ENCODE peak calls at places on chromosome 19, in four cellular contexts. P is HepG2, E is WTC11, H is K562. X is an unnamed sample.

GRCh38 chr19:47107953-47108746 is 5.4 kb downstream of the ZC3H4 start:
- DNase-seq in P (no peak), H (no peak), E (no peak), X (no peak)

GRCh38 chr19:46579286-46579944 is 21.7 kb upstream of the CALM3 start:
- DNase-seq in E (no peak), H (no peak), P (no peak), X (no peak)

GRCh38 chr19:6097911-6098310 is 12.4 kb downstream of the RFX2 start:
- DNase-seq in P (no peak), H (no peak), E (no peak), X (no peak)

GRCh38 chr19:43664008-43664407 is 6.0 kb downstream of the PLAUR start:
- DNase-seq in H (no peak), E (no peak), P (no peak), X (peak)

GRCh38 chr19:47243776-47244547 is 12.4 kb upstream of the CCDC9 start:
- DNase-seq in E (peak), P (peak), H (peak), X (no peak)

GRCh38 chr19:33950141-33950805 is 153.6 kb downstream of the KCTD15 start:
- DNase-seq in H (no peak), E (no peak), P (no peak), X (no peak)

GRCh38 chr19:13016628-13017305 is 21.5 kb downstream of the NFIX start:
- DNase-seq in P (no peak), H (peak), E (no peak), X (no peak)

GRCh38 chr19:53467138-53467502 is 413 bp upstream of the ZNF813 start:
- DNase-seq in H (peak), P (no peak), E (peak), X (no peak)

GRCh38 chr19:55216461-55217198 is 7.3 kb upstream of the PTPRH start:
- DNase-seq in H (peak), P (peak), E (peak), X (no peak)

GRCh38 chr19:48745208-48745995 is 1.3 kb downstream of the IZUMO1 start:
- DNase-seq in H (peak), P (peak), E (peak), X (no peak)

DNA sequence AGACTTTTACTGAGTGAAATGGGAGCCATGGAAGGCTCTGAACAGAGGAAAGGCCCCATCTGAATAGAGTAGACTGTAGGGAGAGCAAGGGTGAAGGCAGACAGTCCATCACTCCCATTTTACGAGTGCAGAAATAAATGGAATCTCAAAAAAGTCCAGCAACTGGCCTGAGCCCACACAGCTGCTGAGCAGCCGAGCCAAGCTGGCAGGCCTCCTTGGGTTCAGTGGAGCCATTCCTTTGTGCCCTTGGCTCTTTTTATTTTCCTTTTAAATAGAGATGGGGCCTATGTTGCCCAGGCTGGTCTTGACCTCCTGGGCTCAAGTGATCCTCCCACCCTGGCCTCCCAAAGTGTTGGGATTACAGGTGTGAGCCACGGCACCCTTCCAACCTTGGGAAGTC is 1.0 kb upstream of the MYH14 start:
- DNase-seq in E (no peak), H (no peak), P (no peak), X (no peak)
- TF ChIP-seq ETV6 in E (no peak), H (no peak), P (no peak), X (no peak)

GRCh38 chr19:32576790-32577189 is 4.2 kb upstream of the PDCD5 start:
- DNase-seq in P (no peak), H (no peak), E (no peak), X (no peak)

GRCh38 chr19:32580353-32580900 is 563 bp upstream of the PDCD5 start:
- DNase-seq in P (no peak), H (no peak), E (peak), X (no peak)

GRCh38 chr19:32580901-32581703 is at the start of gene PDCD5:
- DNase-seq in P (peak), E (peak), H (peak), X (peak)

DNA sequence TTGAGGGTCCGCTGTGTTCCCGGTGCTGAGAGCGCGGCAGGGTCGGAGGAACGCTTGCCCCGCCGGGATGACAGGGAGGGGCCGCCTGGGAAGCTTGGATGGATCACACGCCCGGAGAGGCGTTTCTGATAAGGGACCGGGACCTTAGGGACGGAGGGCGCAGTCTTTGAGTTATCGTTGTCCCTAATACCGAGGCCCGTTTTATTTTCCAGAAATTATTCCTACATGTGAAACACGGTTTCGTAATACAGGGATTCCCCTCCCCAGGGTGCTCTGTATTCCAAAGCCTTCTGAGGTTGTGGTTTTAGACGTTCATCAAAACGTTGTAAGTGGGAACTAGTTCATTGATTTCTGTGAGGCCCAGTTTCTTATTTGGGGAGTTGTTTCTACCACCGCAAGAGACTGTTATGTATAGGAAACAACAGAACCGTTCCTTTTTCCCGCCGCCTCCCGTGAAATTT is 744 bp downstream of the PDCD5 start:
- DNase-seq in E (peak), P (no peak), H (peak), X (no peak)
- TF ChIP-seq ATF2 in E (no peak), P (no peak), H (no peak), X (no peak)

GRCh38 chr19:16303755-16304154 is 20.9 kb upstream of the KLF2 start:
- DNase-seq in E (no peak), P (no peak), H (no peak), X (no peak)
- TF ChIP-seq ETV6 in E (no peak), P (no peak), H (no peak), X (no peak)

DNA sequence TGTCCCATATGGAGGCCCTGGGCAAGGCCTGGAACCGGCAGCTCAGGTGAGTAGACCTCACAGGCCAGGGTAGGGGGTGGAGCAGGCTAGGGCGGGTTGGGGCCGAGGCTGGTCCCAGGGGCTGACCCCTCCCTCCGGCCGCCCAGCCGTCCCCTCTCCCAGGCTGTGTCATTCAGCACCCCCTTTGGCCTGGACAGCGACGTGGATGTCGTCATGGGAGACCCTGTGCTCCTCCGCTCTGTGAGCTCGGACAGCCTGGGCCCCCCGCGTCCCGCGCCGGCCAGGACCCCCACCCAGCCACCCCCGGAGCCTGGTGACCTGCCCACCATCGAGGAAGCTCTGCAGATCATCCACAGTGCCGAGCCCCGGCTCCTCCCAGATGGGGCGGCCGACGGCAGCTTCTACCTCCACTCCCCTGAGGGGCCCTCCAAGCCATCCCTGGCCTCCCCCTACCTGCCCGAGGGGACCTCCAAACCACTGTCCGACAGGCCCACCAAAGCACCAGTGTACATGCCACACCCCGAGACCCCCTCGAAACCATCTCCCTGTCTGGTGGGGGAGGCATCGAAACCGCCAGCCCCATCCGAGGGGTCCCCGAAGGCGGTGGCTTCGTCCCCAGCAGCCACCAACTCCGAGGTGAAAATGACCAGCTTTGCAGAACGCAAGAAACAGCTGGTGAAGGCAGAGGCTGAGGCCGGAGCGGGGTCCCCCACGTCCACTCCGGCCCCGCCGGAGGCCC is 16.0 kb downstream of the CAMSAP3 start:
- DNase-seq in H (peak), E (no peak), P (no peak), X (no peak)
- TF ChIP-seq ATF2 in H (peak), E (no peak), P (no peak), X (no peak)

DNA sequence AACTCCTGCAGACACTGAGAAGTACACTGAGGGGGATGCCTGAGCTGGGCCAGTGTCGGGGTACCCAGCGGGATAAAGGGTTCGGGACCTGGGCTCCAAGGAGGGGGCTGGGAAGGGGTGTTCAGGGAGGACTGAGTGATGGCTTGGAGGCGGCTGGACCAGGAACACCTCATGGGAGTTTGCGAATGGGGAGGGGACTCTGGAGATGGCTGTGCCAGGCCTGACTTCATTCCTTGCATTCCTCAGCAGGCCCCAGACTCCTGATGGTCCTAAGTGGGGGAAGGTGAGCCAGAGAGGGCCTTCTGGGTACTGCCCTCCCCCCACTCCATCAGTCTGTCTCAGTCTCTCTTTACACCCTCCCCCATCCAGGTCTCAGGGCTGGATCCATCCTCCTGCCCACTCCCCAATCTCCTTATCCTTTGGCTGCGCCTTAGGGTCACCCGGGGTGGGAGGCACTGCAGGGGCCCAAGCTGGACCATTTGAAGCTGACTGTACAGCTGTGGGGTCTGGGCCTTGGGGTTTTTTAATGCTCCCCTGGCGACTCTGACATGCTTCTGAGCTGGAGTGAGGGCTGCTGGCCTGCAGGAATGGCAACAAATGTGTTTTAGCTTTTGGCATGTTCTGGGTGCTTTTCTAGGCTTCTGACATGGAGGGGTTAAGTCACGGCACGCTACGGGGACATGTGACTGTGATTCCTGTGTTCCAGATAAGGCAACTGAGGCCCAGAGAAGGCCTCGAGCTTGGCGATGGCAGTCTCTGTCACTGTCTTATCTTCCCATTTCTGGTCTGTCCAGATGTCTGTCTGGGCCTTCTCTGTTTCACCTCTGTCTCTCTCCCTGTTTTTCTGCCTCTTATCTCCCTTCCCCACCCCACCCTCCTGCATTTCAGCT is 14.0 kb downstream of the PAK4 start:
- DNase-seq in P (no peak), E (peak), H (peak), X (no peak)
- TF ChIP-seq ETV6 in P (no peak), E (no peak), H (no peak), X (no peak)

GRCh38 chr19:737591-738093 is 13.3 kb upstream of the MISP start:
- DNase-seq in P (peak), E (peak), H (peak), X (no peak)
- TF ChIP-seq ATF2 in P (no peak), E (no peak), H (no peak), X (no peak)

DNA sequence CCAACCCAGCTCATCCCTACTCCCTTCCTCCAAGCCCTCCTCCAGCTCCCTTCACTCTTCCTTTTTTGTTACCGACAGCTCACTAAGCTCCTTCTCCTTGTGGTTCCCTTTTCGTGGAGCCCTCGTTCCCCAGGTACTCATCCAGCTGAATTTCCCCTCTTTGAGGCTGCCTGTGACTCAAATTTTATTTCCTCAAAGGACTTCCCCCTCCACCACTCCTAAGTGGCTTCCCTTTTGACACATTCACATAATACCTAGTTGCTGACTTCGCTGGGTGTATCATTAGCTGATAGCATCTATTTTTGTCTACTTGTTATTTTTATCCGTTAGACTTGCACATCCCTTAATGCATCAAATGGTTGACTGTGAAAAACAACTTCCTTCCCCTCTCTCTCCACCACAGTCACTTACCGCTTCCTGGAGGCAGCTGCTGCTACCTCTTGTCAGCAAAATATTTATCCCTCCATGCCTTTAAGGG is 14.5 kb downstream of the FFAR2 start:
- DNase-seq in H (no peak), P (no peak), E (no peak), X (peak)
- TF ChIP-seq ETV6 in H (no peak), P (no peak), E (no peak), X (peak)

X was measured in GM12878.